ENCODE peak calls at places on chromosomes 16 and 17, in five cellular contexts. G is neuronal stem cell, I is mesenchymal stem cell, H is H1, K is H9. V is an unnamed sample.

GRCh38 chr17:30433514-30433913 is 43.7 kb upstream of the GOSR1 start:
- DNase-seq in G (no peak), I (peak), H (no peak), K (no peak), V (no peak)

GRCh38 chr17:67491009-67491677 is 114.1 kb downstream of the PITPNC1 start:
- DNase-seq in G (no peak), I (peak), H (no peak), K (peak), V (peak)

GRCh38 chr17:32516940-32517711 is 30.3 kb downstream of the CDK5R1 start:
- DNase-seq in G (no peak), I (no peak), H (no peak), K (no peak), V (no peak)

GRCh38 chr16:69554495-69554894 is 11.3 kb upstream of the NFAT5 start:
- DNase-seq in G (no peak), I (no peak), H (no peak), K (no peak), V (no peak)

GRCh38 chr17:45293413-45294211 is 23.2 kb downstream of the MAP3K14 start:
- DNase-seq in G (no peak), I (peak), H (no peak), K (peak), V (peak)

GRCh38 chr17:13541032-13541480 is 60.7 kb downstream of the HS3ST3A1 start:
- DNase-seq in G (no peak), I (peak), H (no peak), K (no peak), V (peak)

GRCh38 chr17:58331815-58332719 is 3.5 kb upstream of the TSPOAP1 start:
- DNase-seq in G (no peak), I (no peak), H (no peak), K (peak), V (no peak)

GRCh38 chr16:72832640-72833039 is 215.3 kb downstream of the ZFHX3 start:
- DNase-seq in G (peak), I (peak), H (no peak), K (peak), V (peak)

GRCh38 chr17:77892469-77893143 is 65.9 kb upstream of the TNRC6C start:
- DNase-seq in G (peak), I (peak), H (peak), K (peak), V (no peak)

GRCh38 chr17:45266372-45266926 is 4.6 kb upstream of the SPATA32 start:
- DNase-seq in G (no peak), I (no peak), H (no peak), K (peak), V (no peak)

GRCh38 chr17:43760254-43760852 is 1.8 kb upstream of the SOST start:
- DNase-seq in G (peak), I (peak), H (peak), K (peak), V (peak)

GRCh38 chr17:48432820-48433775 is 3.1 kb upstream of the SKAP1 start:
- DNase-seq in G (no peak), I (no peak), H (no peak), K (no peak), V (no peak)

GRCh38 chr17:8619294-8619693 is 11.2 kb downstream of the MYH10 start:
- DNase-seq in G (no peak), I (no peak), H (no peak), K (no peak), V (no peak)

GRCh38 chr16:55562936-55563335 is 3.5 kb upstream of the CAPNS2 start:
- DNase-seq in G (no peak), I (no peak), H (no peak), K (no peak), V (no peak)

GRCh38 chr16:70687172-70687531 is 1.3 kb upstream of the MTSS2 start:
- DNase-seq in G (no peak), I (no peak), H (no peak), K (no peak), V (no peak)

GRCh38 chr16:70684146-70685060 is 1.4 kb downstream of the MTSS2 start:
- DNase-seq in G (no peak), I (no peak), H (no peak), K (no peak), V (no peak)

GRCh38 chr16:70685938-70686375 is at the start of gene MTSS2:
- DNase-seq in G (peak), I (peak), H (no peak), K (peak), V (peak)

GRCh38 chr16:70686376-70687171 is 721 bp upstream of the MTSS2 start:
- DNase-seq in G (no peak), I (no peak), H (no peak), K (no peak), V (no peak)

DNA sequence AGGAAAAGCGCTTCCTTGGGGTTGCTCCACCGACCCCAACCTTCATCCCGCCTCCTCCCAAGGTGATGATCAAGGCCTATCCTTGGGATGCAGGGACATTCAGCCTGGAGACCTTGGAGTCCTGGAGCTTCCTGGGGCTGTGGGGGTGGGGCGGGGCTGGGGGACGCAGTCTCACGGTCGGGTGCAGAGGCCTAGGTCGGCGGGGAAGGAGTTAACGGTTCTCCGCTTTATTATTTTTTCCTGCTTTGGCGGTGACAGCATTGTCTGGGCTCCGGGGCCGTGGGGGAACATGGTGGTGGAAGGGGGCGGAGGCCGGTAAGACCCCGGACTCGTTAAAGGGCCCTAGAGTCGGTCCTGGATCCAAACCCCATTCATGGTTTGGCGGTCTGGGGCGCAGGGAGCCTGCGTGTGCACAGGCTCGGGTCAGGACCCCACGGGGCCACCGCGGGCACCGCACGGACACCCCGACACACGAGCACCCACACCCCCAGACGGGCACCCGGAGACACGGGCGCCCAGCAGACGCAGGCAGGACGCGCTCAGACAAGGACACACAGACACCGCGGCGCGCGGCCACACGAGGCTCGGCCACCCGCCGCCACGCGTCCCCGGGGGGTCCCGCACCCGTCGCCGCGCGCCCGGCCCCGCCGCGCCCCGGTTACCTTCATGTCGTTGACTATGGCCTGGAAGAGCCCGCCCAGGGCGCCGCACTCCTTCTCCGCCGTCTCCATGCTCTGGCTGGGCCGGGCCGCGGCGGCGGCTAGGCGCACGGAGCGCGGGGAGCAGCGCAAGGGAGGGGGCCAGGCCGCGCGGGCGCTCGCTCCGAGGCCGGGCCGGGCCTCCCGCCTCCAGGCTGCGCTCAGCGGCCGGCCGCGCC is 554 bp downstream of the MTSS2 start:
- DNase-seq in G (no peak), I (peak), H (no peak), K (no peak), V (no peak)
- H2AFZ ChIP-seq in G (peak), I (peak), H (no peak), K (no peak), V (peak)

GRCh38 chr17:73269329-73269615 is 7.6 kb upstream of the CPSF4L start:
- DNase-seq in G (no peak), I (no peak), H (no peak), K (no peak), V (no peak)

GRCh38 chr17:73267648-73268537 is 6.2 kb upstream of the CPSF4L start:
- DNase-seq in G (no peak), I (no peak), H (no peak), K (no peak), V (no peak)

GRCh38 chr17:73266796-73267195 is 5.1 kb upstream of the CPSF4L start:
- DNase-seq in G (no peak), I (no peak), H (no peak), K (no peak), V (no peak)

GRCh38 chr17:73269791-73270190 is 8.1 kb upstream of the CPSF4L start:
- DNase-seq in G (no peak), I (no peak), H (no peak), K (no peak), V (no peak)

DNA sequence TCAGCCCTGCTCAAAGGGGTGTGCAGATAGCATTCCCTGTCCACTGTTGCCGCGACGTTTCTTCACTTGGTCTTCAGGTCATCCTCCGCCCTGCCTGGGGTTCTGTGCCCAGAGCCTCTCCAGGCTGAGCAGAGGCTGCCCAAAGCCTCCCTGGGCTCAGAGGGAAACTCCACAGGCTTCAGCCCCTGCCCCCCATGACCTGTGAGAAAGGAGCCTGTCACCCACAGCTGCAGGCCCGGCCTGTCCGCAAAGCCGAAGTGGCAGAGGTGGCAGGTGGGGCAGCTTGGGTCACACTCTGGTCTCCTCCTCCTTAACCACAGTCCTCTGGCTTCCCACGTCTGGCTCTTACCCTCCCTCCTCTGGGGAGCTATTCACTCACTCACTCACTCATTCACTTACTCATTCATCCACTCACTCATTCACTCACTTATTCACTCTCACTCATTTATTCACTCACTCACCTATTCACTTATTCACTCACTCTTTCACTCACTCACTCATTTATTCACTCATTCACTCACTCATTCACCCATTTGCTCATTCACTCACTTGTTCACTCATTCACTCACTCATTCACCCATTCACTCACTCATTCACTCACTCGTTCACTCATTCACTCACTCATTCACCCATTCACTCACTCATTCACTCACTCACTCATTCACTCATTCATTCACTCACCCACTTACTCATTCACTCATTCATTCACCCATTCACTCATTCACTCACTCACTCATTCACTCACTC is 7.1 kb upstream of the CPSF4L start:
- DNase-seq in G (no peak), I (no peak), H (no peak), K (no peak), V (no peak)
- H2BK12ac ChIP-seq in G (no peak), I (no peak), H (no peak), K (no peak), V (no peak)

GRCh38 chr16:2428051-2428786 is 1.0 kb upstream of the CCNF start:
- DNase-seq in G (no peak), I (no peak), H (no peak), K (peak), V (peak)

GRCh38 chr16:2428787-2429036 is 535 bp upstream of the CCNF start:
- DNase-seq in G (no peak), I (no peak), H (no peak), K (no peak), V (no peak)

GRCh38 chr16:2429771-2430663 is 770 bp downstream of the CCNF start:
- DNase-seq in G (no peak), I (peak), H (no peak), K (no peak), V (peak)

GRCh38 chr16:2427526-2427925 is 1.7 kb upstream of the CCNF start:
- DNase-seq in G (no peak), I (no peak), H (no peak), K (no peak), V (no peak)

GRCh38 chr16:2429037-2429770 is at the start of gene CCNF:
- DNase-seq in G (peak), I (peak), H (peak), K (peak), V (peak)
- H2AFZ ChIP-seq in G (peak), I (peak), H (peak), K (no peak), V (peak)

DNA sequence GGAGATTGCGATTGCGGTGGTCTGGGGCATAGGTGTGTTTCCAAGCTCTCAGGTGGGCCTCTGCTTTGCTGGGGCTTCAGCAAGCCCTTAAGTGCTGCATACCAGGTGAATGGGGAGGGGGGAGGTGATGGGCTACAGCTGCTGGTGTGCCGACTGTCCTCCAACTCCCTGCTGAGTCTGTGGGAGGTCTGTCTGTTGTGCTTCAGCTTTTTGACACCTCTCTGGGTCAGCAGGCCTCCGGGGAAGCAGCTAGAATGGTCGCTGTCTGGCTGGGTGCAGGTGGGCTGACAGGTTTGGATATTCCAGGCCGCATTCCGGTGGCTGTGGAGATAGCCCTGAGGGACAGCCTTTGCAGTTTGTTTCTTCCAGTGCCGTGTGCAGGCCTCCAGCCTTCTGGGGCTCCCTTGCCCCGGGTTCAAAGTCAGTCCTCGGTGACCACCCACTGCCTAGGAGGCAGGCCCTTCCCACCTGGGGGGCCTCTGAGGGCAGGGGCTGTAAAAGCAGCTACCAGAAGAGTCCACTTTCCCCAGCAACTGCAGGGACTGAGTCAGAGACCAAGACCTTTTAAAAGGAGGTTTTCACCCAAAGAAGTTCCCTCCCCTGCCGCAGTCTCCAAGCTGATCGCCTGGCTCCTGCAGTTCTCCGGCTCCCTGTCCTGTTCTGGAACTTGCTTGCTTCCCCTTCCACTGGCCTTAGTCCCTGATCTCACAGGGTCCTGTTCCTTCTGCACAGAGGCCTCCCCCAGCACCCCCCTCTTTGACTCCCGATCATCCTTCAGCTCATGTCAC is 2.0 kb upstream of the TTYH2 start:
- DNase-seq in G (no peak), I (peak), H (no peak), K (peak), V (peak)
- H2BK12ac ChIP-seq in G (no peak), I (no peak), H (no peak), K (no peak), V (peak)

GRCh38 chr16:1413684-1414531 is 596 bp downstream of the UNKL start:
- DNase-seq in G (peak), I (peak), H (peak), K (peak), V (peak)
- H2AFZ ChIP-seq in G (peak), I (peak), H (no peak), K (no peak), V (peak)

GRCh38 chr16:65601781-65602180 is 479.9 kb upstream of the CDH11 start:
- DNase-seq in G (no peak), I (peak), H (no peak), K (no peak), V (no peak)

GRCh38 chr16:65600629-65601028 is 478.8 kb upstream of the CDH11 start:
- DNase-seq in G (no peak), I (no peak), H (no peak), K (no peak), V (no peak)

GRCh38 chr16:65600046-65600445 is 478.2 kb upstream of the CDH11 start:
- DNase-seq in G (peak), I (no peak), H (no peak), K (no peak), V (no peak)

DNA sequence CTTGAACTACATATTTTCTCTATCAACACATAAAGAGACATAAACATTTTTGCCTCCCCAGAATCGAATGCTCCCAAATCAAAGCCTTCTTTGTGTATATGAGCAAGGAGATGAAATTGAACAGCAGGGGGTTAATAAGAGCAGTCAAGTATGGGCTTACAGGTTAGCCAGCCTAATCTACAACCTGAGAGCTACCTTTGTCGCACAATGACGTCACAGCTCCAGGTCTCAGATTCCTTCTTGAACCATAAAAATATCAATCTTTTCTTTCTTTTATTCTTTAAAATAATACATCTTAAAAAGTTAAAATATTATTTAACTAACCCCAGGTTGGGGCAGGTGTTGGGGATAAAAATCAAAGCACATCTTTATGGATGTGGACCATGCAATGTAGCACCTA is 482.9 kb upstream of the CDH11 start:
- DNase-seq in G (no peak), I (no peak), H (no peak), K (no peak), V (no peak)
- H2BK12ac ChIP-seq in G (no peak), I (no peak), H (no peak), K (no peak), V (no peak)

GRCh38 chr17:55067697-55068439 is 99.3 kb downstream of the STXBP4 start:
- DNase-seq in G (no peak), I (peak), H (no peak), K (no peak), V (peak)
- H2AFZ ChIP-seq in G (no peak), I (no peak), H (no peak), K (no peak), V (no peak)